ENCODE peak calls at places on chromosomes 11 and 22, in five cellular contexts. G, U, M, S and P are unnamed samples.

GRCh38 chr11:134742228-134742612 is 330.2 kb upstream of the B3GAT1 start:
- DNase-seq in G (no peak), U (no peak), M (no peak), S (no peak), P (no peak)

GRCh38 chr22:38452373-38453064 is 2.5 kb downstream of the KCNJ4 start:
- DNase-seq in G (no peak), U (no peak), M (no peak), S (no peak), P (no peak)

GRCh38 chr22:28346308-28346707 is 333.3 kb downstream of the TTC28 start:
- DNase-seq in G (no peak), U (no peak), M (no peak), S (no peak), P (no peak)

GRCh38 chr11:66856496-66857233 is at the start of gene LRFN4:
- DNase-seq in G (no peak), U (no peak), M (no peak), S (no peak), P (no peak)

GRCh38 chr11:3738241-3738640 is 59.1 kb downstream of the NUP98 start:
- DNase-seq in G (no peak), U (peak; percentile 5), M (no peak), S (no peak), P (no peak)

GRCh38 chr11:132131051-132131450 is 760.6 kb downstream of the NTM start:
- DNase-seq in G (no peak), U (no peak), M (no peak), S (no peak), P (no peak)

GRCh38 chr11:107708787-107709186 is 3.1 kb downstream of the SLN start:
- DNase-seq in G (no peak), U (no peak), M (peak; percentile 69), S (no peak), P (no peak)

GRCh38 chr11:34859496-34859895 is 56.7 kb downstream of the APIP start:
- DNase-seq in G (no peak), U (no peak), M (no peak), S (no peak), P (no peak)

GRCh38 chr11:13423372-13423771 is 39.6 kb downstream of the BTBD10 start:
- DNase-seq in G (no peak), U (no peak), M (no peak), S (no peak), P (no peak)

GRCh38 chr11:95134491-95134890 is 44.8 kb downstream of the ENDOD1 start:
- DNase-seq in G (peak; percentile 94), U (peak; percentile 91), M (no peak), S (peak; percentile 49), P (no peak)

GRCh38 chr11:103907548-103908455 is 128.6 kb upstream of the DDI1 start:
- DNase-seq in G (no peak), U (peak; percentile 9), M (no peak), S (peak; percentile 11), P (no peak)

GRCh38 chr11:111935331-111936044 is 1.7 kb upstream of the DIXDC1 start:
- DNase-seq in G (no peak), U (no peak), M (no peak), S (no peak), P (no peak)

GRCh38 chr11:29321293-29322132 is 695.3 kb downstream of the KCNA4 start:
- DNase-seq in G (no peak), U (peak; percentile 23), M (no peak), S (no peak), P (no peak)

GRCh38 chr11:82775736-82776346 is 42.2 kb upstream of the FAM181B start:
- DNase-seq in G (peak; percentile 44), U (peak; percentile 76), M (no peak), S (no peak), P (peak; percentile 50)

GRCh38 chr11:12997168-12997567 is 11.9 kb upstream of the RASSF10 start:
- DNase-seq in G (no peak), U (no peak), M (no peak), S (no peak), P (no peak)

GRCh38 chr11:71551711-71552110 is 3.5 kb downstream of the KRTAP5-9 start:
- DNase-seq in G (no peak), U (no peak), M (no peak), S (no peak), P (no peak)

GRCh38 chr11:126385991-126386728 is 30.7 kb downstream of the ST3GAL4 start:
- DNase-seq in G (peak; percentile 91), U (no peak), M (peak; percentile 19), S (no peak), P (no peak)

GRCh38 chr11:123100378-123101085 is 38.6 kb upstream of the HSPA8 start:
- DNase-seq in G (no peak), U (no peak), M (peak; percentile 60), S (no peak), P (no peak)

GRCh38 chr11:115982666-115983065 is 478.5 kb upstream of the CADM1 start:
- DNase-seq in G (no peak), U (no peak), M (peak; percentile 22), S (no peak), P (no peak)

GRCh38 chr11:10742460-10743208 is 8.4 kb upstream of the CTR9 start:
- DNase-seq in G (peak; percentile 62), U (no peak), M (no peak), S (peak; percentile 48), P (no peak)

GRCh38 chr11:66081505-66081904 is 11.4 kb downstream of the PACS1 start:
- DNase-seq in G (peak; percentile 94), U (peak; percentile 62), M (no peak), S (no peak), P (no peak)

GRCh38 chr11:72758304-72758689 is 6.1 kb upstream of the ARAP1 start:
- DNase-seq in G (no peak), U (peak; percentile 53), M (no peak), S (no peak), P (no peak)

GRCh38 chr11:45527898-45528297 is 137.5 kb downstream of the CHST1 start:
- DNase-seq in G (no peak), U (peak; percentile 9), M (no peak), S (no peak), P (no peak)

GRCh38 chr11:100578966-100579365 is 108.1 kb upstream of the ARHGAP42 start:
- DNase-seq in G (peak; percentile 64), U (peak; percentile 8), M (no peak), S (no peak), P (no peak)

GRCh38 chr11:43130616-43131015 is 181.2 kb upstream of the API5 start:
- DNase-seq in G (no peak), U (no peak), M (no peak), S (no peak), P (no peak)

GRCh38 chr11:65488273-65489058 is 10.4 kb upstream of the MALAT1 start:
- DNase-seq in G (no peak), U (no peak), M (peak; percentile 75), S (no peak), P (no peak)

GRCh38 chr22:17303840-17304779 is 65.2 kb upstream of the CECR2 start:
- DNase-seq in G (no peak), U (no peak), M (no peak), S (no peak), P (no peak)

GRCh38 chr22:47209077-47209514 is 446.6 kb downstream of the TBC1D22A start:
- DNase-seq in G (no peak), U (no peak), M (peak; percentile 29), S (no peak), P (no peak)

GRCh38 chr22:40628354-40629042 is 8.0 kb downstream of the MRTFA start:
- DNase-seq in G (peak; percentile 59), U (peak; percentile 68), M (no peak), S (no peak), P (no peak)

GRCh38 chr22:50583294-50583865 is 731 bp upstream of the CHKB start:
- DNase-seq in G (no peak), U (no peak), M (no peak), S (no peak), P (no peak)

GRCh38 chr22:35589071-35589735 is 27.9 kb downstream of the MB start:
- DNase-seq in G (peak; percentile 100), U (peak; percentile 97), M (peak; percentile 92), S (peak; percentile 81), P (peak; percentile 90)

GRCh38 chr22:36010913-36011312 is 17.7 kb downstream of the RBFOX2 start:
- DNase-seq in G (no peak), U (peak; percentile 34), M (no peak), S (peak; percentile 58), P (peak; percentile 21)

GRCh38 chr11:33476945-33477584 is 219.9 kb downstream of the HIPK3 start:
- DNase-seq in G (no peak), U (no peak), M (no peak), S (no peak), P (no peak)